ENCODE peak calls at places on chromosomes 12 and 14, in five cellular contexts. M, N, Z, R and K are unnamed samples.

GRCh38 chr12:26787125-26787495 is 45.9 kb downstream of the ITPR2 start:
- DNase-seq in M (peak), N (peak), Z (no peak), R (no peak), K (no peak)

GRCh38 chr14:38721822-38722431 is 381.1 kb downstream of the SEC23A start:
- DNase-seq in M (peak), N (peak), Z (peak), R (no peak), K (peak)

GRCh38 chr14:64966976-64967375 is 5.2 kb downstream of the RAB15 start:
- DNase-seq in M (no peak), N (no peak), Z (no peak), R (no peak), K (peak)

GRCh38 chr12:103680591-103681065 is 93.6 kb downstream of the STAB2 start:
- DNase-seq in M (peak), N (peak), Z (no peak), R (no peak), K (peak)

GRCh38 chr12:101671839-101672238 is 25.6 kb upstream of the CHPT1 start:
- DNase-seq in M (no peak), N (no peak), Z (no peak), R (no peak), K (no peak)

GRCh38 chr12:113561381-113561780 is 89.7 kb upstream of the LHX5 start:
- DNase-seq in M (no peak), N (no peak), Z (no peak), R (no peak), K (no peak)

GRCh38 chr14:104795781-104796681 is 483 bp upstream of the AKT1 start:
- DNase-seq in M (peak), N (peak), Z (no peak), R (peak), K (no peak)

GRCh38 chr14:97848351-97848980 is 1051.3 kb downstream of the VRK1 start:
- DNase-seq in M (no peak), N (no peak), Z (no peak), R (no peak), K (no peak)

GRCh38 chr14:67577909-67578749 is 21.9 kb downstream of the PIGH start:
- DNase-seq in M (no peak), N (no peak), Z (no peak), R (no peak), K (no peak)

GRCh38 chr12:24244801-24245200 is 295.3 kb upstream of the SOX5 start:
- DNase-seq in M (no peak), N (no peak), Z (no peak), R (no peak), K (no peak)

GRCh38 chr12:39372929-39373328 is 70.0 kb downstream of the KIF21A start:
- DNase-seq in M (no peak), N (peak), Z (no peak), R (no peak), K (no peak)

GRCh38 chr14:71165121-71165574 is 257.9 kb downstream of the PCNX1 start:
- DNase-seq in M (peak), N (peak), Z (no peak), R (no peak), K (no peak)

GRCh38 chr14:94314890-94315289 is 8.2 kb downstream of the SERPINA6 start:
- DNase-seq in M (no peak), N (no peak), Z (no peak), R (no peak), K (no peak)

GRCh38 chr14:34781242-34781641 is 66.8 kb upstream of the CFL2 start:
- DNase-seq in M (peak), N (peak), Z (no peak), R (no peak), K (no peak)

GRCh38 chr14:76710093-76711010 is 50.9 kb upstream of the VASH1 start:
- DNase-seq in M (peak), N (peak), Z (peak), R (peak), K (no peak)

GRCh38 chr14:55448146-55448614 is 7.8 kb upstream of the TBPL2 start:
- DNase-seq in M (peak), N (peak), Z (peak), R (no peak), K (no peak)

GRCh38 chr12:124680863-124681778 is 113.7 kb upstream of the NCOR2 start:
- DNase-seq in M (peak), N (peak), Z (peak), R (no peak), K (no peak)

GRCh38 chr14:91889477-91890211 is 22.3 kb upstream of the TC2N start:
- DNase-seq in M (no peak), N (no peak), Z (no peak), R (no peak), K (no peak)

GRCh38 chr12:3641428-3641883 is 111.5 kb downstream of the CRACR2A start:
- DNase-seq in M (peak), N (peak), Z (no peak), R (no peak), K (no peak)

GRCh38 chr14:35124127-35124526 is 1.8 kb downstream of the PRORP start:
- DNase-seq in M (no peak), N (no peak), Z (no peak), R (no peak), K (no peak)

GRCh38 chr14:24172261-24172860 is 481 bp downstream of the REC8 start:
- DNase-seq in M (no peak), N (no peak), Z (no peak), R (no peak), K (no peak)

GRCh38 chr12:94879542-94879941 is 124.0 kb downstream of the NDUFA12 start:
- DNase-seq in M (no peak), N (peak), Z (no peak), R (no peak), K (no peak)

GRCh38 chr12:2640281-2640680 is 154.5 kb upstream of the FKBP4 start:
- DNase-seq in M (peak), N (no peak), Z (no peak), R (no peak), K (no peak)

GRCh38 chr12:6852651-6853354 is 853 bp downstream of the USP5 start:
- DNase-seq in M (peak), N (peak), Z (no peak), R (peak), K (no peak)

GRCh38 chr12:6855322-6855721 is 3.4 kb downstream of the USP5 start:
- DNase-seq in M (no peak), N (no peak), Z (no peak), R (no peak), K (no peak)

GRCh38 chr12:6851921-6852650 is at the start of gene USP5:
- DNase-seq in M (peak), N (peak), Z (peak), R (peak), K (peak)

GRCh38 chr12:6853626-6854025 is 1.7 kb downstream of the USP5 start:
- DNase-seq in M (no peak), N (no peak), Z (no peak), R (no peak), K (no peak)

DNA sequence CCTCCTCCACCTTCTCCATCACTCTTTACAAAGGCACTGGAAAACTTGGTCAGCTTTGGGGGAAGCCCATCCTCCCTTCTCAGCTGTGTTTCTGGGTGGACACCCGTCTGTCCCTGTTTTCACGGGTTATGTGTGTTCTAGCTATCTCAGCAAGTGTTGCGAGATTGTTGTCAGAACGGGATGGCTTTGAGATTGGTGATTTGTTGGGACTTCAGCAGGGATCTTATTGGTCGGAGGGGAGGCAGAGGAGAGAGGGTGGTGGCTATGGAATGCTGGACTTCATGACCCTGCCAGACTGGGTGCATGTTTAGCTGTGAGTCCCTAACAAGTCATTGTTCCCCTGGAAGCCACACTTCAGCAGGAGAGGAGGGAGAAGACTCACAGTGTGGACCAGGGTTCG is 2.1 kb downstream of the USP5 start:
- DNase-seq in M (no peak), N (no peak), Z (no peak), R (no peak), K (no peak)
- H3K4me3 ChIP-seq in M (peak), N (no peak), Z (no peak), R (no peak), K (no peak)

GRCh38 chr12:67275380-67275913 is 6.3 kb downstream of the CAND1 start:
- DNase-seq in M (peak), N (no peak), Z (no peak), R (no peak), K (no peak)

GRCh38 chr12:67270622-67271021 is 1.5 kb downstream of the CAND1 start:
- DNase-seq in M (peak), N (no peak), Z (no peak), R (no peak), K (no peak)

GRCh38 chr12:67276469-67276868 is 7.3 kb downstream of the CAND1 start:
- DNase-seq in M (peak), N (no peak), Z (no peak), R (no peak), K (no peak)

GRCh38 chr12:67271976-67272375 is 2.8 kb downstream of the CAND1 start:
- DNase-seq in M (peak), N (no peak), Z (no peak), R (no peak), K (no peak)

DNA sequence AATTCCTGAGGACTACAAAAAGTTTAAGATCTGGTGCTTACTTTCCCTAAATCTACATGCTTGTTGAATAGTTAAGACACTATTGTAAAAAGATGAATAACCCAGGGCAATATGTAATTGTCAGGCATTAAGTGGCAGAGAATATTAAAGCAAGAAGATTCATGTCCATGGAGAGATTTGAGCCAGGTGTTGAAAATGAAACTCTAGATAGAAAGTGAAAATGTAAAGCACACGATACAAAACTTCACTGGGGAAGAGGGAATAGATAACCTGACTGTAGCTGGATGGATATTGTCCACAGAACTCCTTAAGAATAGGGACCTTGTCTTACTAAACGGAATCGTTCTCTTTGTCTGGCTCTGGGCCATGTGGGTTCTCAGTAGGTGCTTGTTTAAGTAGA is 5.0 kb downstream of the CAND1 start:
- DNase-seq in M (no peak), N (no peak), Z (no peak), R (no peak), K (no peak)
- H3K4me3 ChIP-seq in M (no peak), N (no peak), Z (no peak), R (no peak), K (no peak)

GRCh38 chr12:52050116-52050770 is 999 bp upstream of the NR4A1 start:
- DNase-seq in M (no peak), N (peak), Z (no peak), R (no peak), K (no peak)

GRCh38 chr12:52054231-52054837 is 3.1 kb downstream of the NR4A1 start:
- DNase-seq in M (no peak), N (no peak), Z (no peak), R (no peak), K (no peak)

GRCh38 chr12:52053570-52054209 is 2.4 kb downstream of the NR4A1 start:
- DNase-seq in M (no peak), N (peak), Z (no peak), R (no peak), K (no peak)

GRCh38 chr12:52050771-52051541 is at the start of gene NR4A1:
- DNase-seq in M (peak), N (peak), Z (peak), R (peak), K (peak)

DNA sequence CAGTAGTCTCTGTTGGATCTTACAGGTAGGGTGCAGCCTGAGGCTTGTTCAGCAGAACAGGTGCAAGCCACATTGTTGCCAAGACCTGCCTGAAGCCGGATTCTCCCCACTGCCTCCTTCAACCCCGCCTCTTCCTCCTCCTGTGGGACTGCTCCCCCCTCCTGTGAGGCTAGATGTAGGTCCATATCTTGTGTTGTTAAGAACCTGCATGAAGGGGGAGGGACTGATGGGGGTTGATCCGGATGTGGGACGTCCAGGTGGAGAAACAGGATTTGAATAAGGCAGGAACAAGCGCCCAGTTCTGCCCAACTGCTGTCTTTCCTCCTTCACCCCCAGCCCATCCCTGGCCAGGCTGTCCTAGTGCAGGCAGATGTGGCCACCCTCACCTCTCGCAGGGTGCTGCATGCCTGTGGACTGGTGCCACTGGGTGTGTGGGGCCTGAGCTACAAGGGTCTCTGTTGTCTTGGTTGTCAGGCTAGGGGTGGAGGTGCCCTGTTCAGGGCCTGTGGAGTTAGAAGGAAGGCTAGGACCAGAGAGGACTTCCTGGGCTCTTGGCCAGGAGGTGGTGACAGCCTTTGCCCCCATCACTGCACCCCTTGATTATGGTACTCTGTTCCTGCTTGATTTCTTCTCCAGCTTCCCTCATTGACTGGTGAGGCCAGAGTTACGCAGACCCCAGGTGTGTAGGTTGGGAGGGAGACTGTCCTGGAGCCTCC is 1.4 kb downstream of the NR4A1 start:
- DNase-seq in M (no peak), N (peak), Z (no peak), R (peak), K (no peak)
- H3K4me3 ChIP-seq in M (peak), N (peak), Z (peak), R (peak), K (peak)

DNA sequence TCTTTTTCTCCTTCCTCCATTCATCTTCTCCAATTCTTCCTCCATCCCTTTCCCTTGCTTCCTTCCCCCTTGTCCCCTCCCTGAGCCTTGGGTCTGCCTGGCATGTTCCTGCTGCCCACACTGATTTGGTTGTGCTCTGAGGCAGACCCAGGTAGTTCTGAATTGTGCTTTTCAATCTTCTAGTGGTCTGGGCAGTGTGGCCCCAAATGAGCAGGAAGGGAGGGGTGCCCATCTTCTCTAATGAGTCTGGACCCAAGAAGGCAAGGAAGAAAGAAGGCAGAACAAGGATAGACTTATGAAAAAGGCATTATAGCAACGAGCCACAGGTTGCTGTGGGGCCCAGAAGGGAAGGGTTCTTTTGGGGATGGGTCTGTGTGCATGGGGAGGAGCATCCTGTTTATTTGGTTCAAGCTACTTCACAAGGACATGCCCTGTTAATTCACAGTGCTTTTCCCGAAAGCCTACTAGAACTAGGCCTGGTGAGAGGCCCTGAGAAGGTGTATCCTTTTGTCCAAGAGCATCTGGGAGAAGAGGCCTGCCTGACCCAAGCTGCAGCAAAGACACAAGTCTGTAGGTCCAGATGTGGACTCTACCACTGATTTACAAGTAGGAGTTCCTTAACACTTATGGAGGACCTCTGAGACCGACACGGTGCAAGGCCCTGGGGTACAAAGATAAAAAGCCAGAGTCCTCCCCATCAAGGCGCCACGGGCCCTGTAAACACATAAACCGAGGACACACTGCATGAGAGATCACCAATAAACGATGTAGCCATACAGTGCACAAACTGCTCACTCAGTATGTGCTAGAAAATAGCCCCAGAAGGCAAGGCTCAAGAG is 1.2 kb upstream of the SUSD6 start:
- DNase-seq in M (peak), N (no peak), Z (no peak), R (no peak), K (no peak)
- H3K4me3 ChIP-seq in M (peak), N (peak), Z (peak), R (peak), K (no peak)

GRCh38 chr14:86640288-86640687 is 1110.3 kb downstream of the FLRT2 start:
- DNase-seq in M (no peak), N (no peak), Z (no peak), R (no peak), K (no peak)
- H3K4me3 ChIP-seq in M (no peak), N (no peak), Z (no peak), R (no peak), K (no peak)